ENCODE peak calls at places on chromosomes 2 and 18, in ten cellular contexts. One of them, this sample, is unnamed.

GRCh38 chr18:8020133-8020846 is 453.2 kb downstream of the PTPRM start:
- DNase-seq in ovary: no peak
- DNase-seq in HepG2: no peak
- DNase-seq in sigmoid colon: no peak
- DNase-seq in stomach: no peak
- DNase-seq in GM12878: no peak
- DNase-seq in A549: no peak
- DNase-seq in transverse colon: no peak
- DNase-seq in K562: no peak
- DNase-seq in SK-N-SH: no peak
- DNase-seq in this sample: no peak

GRCh38 chr2:61471905-61472805 is 1.3 kb upstream of the USP34 start:
- DNase-seq in ovary: no peak
- DNase-seq in HepG2: peak
- DNase-seq in sigmoid colon: no peak
- DNase-seq in stomach: no peak
- DNase-seq in GM12878: no peak
- DNase-seq in A549: no peak
- DNase-seq in transverse colon: peak
- DNase-seq in K562: peak
- DNase-seq in SK-N-SH: peak
- DNase-seq in this sample: peak

GRCh38 chr18:57550510-57550909 is 36.0 kb downstream of the FECH start:
- DNase-seq in ovary: no peak
- DNase-seq in HepG2: no peak
- DNase-seq in sigmoid colon: no peak
- DNase-seq in stomach: no peak
- DNase-seq in GM12878: no peak
- DNase-seq in A549: no peak
- DNase-seq in transverse colon: no peak
- DNase-seq in K562: no peak
- DNase-seq in SK-N-SH: no peak
- DNase-seq in this sample: no peak

GRCh38 chr2:119694994-119695521 is 16.1 kb downstream of the TMEM177 start:
- DNase-seq in ovary: no peak
- DNase-seq in HepG2: peak
- DNase-seq in sigmoid colon: no peak
- DNase-seq in stomach: no peak
- DNase-seq in GM12878: no peak
- DNase-seq in A549: no peak
- DNase-seq in transverse colon: no peak
- DNase-seq in K562: no peak
- DNase-seq in SK-N-SH: no peak
- DNase-seq in this sample: no peak

GRCh38 chr2:228938629-228939028 is 332.5 kb downstream of the PID1 start:
- DNase-seq in ovary: no peak
- DNase-seq in HepG2: no peak
- DNase-seq in sigmoid colon: no peak
- DNase-seq in stomach: no peak
- DNase-seq in GM12878: no peak
- DNase-seq in A549: no peak
- DNase-seq in transverse colon: no peak
- DNase-seq in K562: no peak
- DNase-seq in SK-N-SH: no peak
- DNase-seq in this sample: no peak

GRCh38 chr2:98909381-98910211 is 26.4 kb downstream of the CRACDL start:
- DNase-seq in ovary: peak
- DNase-seq in HepG2: peak
- DNase-seq in sigmoid colon: no peak
- DNase-seq in stomach: peak
- DNase-seq in GM12878: no peak
- DNase-seq in A549: no peak
- DNase-seq in transverse colon: peak
- DNase-seq in K562: no peak
- DNase-seq in SK-N-SH: peak
- DNase-seq in this sample: no peak

GRCh38 chr2:77521931-77522470 is at the start of gene LRRTM4:
- DNase-seq in ovary: no peak
- DNase-seq in HepG2: no peak
- DNase-seq in sigmoid colon: no peak
- DNase-seq in stomach: no peak
- DNase-seq in GM12878: no peak
- DNase-seq in A549: no peak
- DNase-seq in transverse colon: no peak
- DNase-seq in K562: no peak
- DNase-seq in SK-N-SH: peak
- DNase-seq in this sample: no peak

GRCh38 chr18:40124107-40124506 is 1830.9 kb upstream of the PIK3C3 start:
- DNase-seq in ovary: no peak
- DNase-seq in HepG2: no peak
- DNase-seq in sigmoid colon: no peak
- DNase-seq in stomach: no peak
- DNase-seq in GM12878: no peak
- DNase-seq in A549: no peak
- DNase-seq in transverse colon: no peak
- DNase-seq in K562: no peak
- DNase-seq in SK-N-SH: no peak
- DNase-seq in this sample: no peak

GRCh38 chr18:47204908-47205522 is 28.9 kb upstream of the IER3IP1 start:
- DNase-seq in ovary: no peak
- DNase-seq in HepG2: peak
- DNase-seq in sigmoid colon: no peak
- DNase-seq in stomach: peak
- DNase-seq in GM12878: no peak
- DNase-seq in A549: peak
- DNase-seq in transverse colon: peak
- DNase-seq in K562: peak
- DNase-seq in SK-N-SH: peak
- DNase-seq in this sample: no peak

GRCh38 chr2:168712053-168712452 is 90.4 kb upstream of the NOSTRIN start:
- DNase-seq in ovary: no peak
- DNase-seq in HepG2: no peak
- DNase-seq in sigmoid colon: no peak
- DNase-seq in stomach: no peak
- DNase-seq in GM12878: peak
- DNase-seq in A549: no peak
- DNase-seq in transverse colon: no peak
- DNase-seq in K562: no peak
- DNase-seq in SK-N-SH: no peak
- DNase-seq in this sample: no peak
- TF ChIP-seq EP300 in ovary: no peak
- TF ChIP-seq EP300 in HepG2: no peak
- TF ChIP-seq EP300 in sigmoid colon: no peak
- TF ChIP-seq EP300 in stomach: no peak
- TF ChIP-seq EP300 in GM12878: peak
- TF ChIP-seq EP300 in A549: no peak
- TF ChIP-seq EP300 in transverse colon: no peak
- TF ChIP-seq EP300 in K562: no peak
- TF ChIP-seq EP300 in SK-N-SH: no peak
- TF ChIP-seq EP300 in this sample: no peak

DNA sequence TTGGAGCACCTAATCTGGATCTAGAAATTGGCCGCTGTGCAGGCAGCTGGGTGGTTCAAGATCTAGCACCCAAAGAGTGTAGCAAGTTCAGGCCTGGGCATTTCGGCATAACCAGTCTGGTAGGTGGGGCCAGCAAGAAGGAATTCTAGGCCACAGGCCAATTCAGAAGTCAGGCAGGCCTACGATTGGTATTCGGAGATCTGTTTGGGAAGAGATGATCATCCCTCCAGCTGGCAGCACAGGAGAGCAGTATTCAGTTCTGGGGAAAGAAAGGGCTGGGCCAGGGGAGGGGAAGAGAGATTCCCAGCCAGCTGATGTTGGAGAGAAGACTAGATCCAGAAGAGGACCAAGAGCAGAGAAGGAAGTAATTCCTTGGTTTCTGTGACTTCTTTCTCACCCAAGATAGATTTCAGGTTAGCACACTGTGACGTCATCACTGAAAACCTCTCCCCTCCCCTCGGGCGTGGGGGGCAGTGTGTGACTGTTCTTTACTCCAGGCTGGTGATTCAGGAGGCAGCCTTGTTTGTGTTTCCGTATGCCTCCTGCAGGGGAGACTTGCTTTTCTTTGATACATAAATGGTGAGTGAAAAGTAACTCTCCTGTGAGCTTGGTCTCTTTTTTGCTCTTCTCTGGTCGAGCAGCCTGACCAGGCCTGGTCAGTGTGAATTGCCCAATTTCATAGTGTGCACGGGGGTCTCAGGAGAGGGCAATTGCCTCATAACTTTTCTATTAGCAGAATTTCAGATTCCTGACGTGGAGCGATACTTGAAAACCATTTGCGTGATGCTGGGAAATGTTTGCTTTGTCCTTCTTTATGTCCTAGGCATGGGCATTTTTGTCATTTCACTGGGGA is 61.1 kb downstream of the MEIS1 start:
- DNase-seq in ovary: peak
- DNase-seq in HepG2: peak
- DNase-seq in sigmoid colon: peak
- DNase-seq in stomach: peak
- DNase-seq in GM12878: no peak
- DNase-seq in A549: peak
- DNase-seq in transverse colon: no peak
- DNase-seq in K562: peak
- DNase-seq in SK-N-SH: no peak
- DNase-seq in this sample: peak
- TF ChIP-seq CTCF in ovary: peak
- TF ChIP-seq CTCF in HepG2: no peak
- TF ChIP-seq CTCF in sigmoid colon: peak
- TF ChIP-seq CTCF in stomach: no peak
- TF ChIP-seq CTCF in GM12878: no peak
- TF ChIP-seq CTCF in A549: peak
- TF ChIP-seq CTCF in transverse colon: no peak
- TF ChIP-seq CTCF in K562: peak
- TF ChIP-seq CTCF in SK-N-SH: peak
- TF ChIP-seq CTCF in this sample: no peak

DNA sequence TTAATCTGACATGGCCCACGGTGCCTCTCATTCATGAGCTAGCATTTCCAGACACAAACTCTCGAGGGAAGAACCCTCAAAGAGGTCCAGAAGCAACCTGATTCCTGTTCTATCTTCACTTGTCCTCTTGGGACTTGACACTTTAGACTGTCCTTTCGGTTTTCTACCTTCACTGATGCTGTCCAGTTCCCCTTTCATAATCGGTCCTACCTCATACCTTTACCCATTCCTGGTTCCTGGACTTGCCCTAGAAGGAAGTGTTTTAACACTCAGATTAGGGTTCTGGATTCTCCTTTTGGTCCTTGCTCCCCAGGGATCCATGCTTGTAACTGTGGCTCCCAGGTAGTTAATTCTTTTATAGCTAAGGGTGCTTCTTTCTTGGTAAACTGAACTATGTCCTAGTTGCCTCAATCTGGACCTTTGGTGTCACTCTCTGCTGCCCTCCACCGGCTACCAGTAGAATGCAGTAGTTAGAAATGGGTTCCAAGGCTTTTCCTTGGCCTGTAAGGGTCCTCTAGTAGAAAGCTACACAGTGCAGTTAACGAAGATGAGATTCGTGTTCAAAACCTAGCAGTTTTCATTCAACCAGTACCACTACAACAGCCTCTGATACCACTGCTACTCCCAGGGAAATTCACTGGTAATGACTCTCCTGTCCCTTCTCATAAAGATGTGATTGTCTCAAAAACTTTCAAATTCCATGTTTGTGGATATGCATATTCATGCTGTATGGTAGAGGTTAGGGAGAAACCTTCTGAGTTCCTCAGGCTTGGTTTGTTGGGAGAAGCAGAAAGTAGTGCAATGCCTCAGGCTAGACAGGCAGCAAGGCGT is 178.1 kb upstream of the CYP26B1 start:
- DNase-seq in ovary: peak
- DNase-seq in HepG2: peak
- DNase-seq in sigmoid colon: no peak
- DNase-seq in stomach: peak
- DNase-seq in GM12878: no peak
- DNase-seq in A549: peak
- DNase-seq in transverse colon: peak
- DNase-seq in K562: peak
- DNase-seq in SK-N-SH: no peak
- DNase-seq in this sample: no peak
- H3K27ac ChIP-seq in ovary: no peak
- H3K27ac ChIP-seq in HepG2: no peak
- H3K27ac ChIP-seq in sigmoid colon: no peak
- H3K27ac ChIP-seq in stomach: no peak
- H3K27ac ChIP-seq in GM12878: no peak
- H3K27ac ChIP-seq in A549: no peak
- H3K27ac ChIP-seq in transverse colon: no peak
- H3K27ac ChIP-seq in K562: no peak
- H3K27ac ChIP-seq in SK-N-SH: no peak
- H3K27ac ChIP-seq in this sample: no peak

DNA sequence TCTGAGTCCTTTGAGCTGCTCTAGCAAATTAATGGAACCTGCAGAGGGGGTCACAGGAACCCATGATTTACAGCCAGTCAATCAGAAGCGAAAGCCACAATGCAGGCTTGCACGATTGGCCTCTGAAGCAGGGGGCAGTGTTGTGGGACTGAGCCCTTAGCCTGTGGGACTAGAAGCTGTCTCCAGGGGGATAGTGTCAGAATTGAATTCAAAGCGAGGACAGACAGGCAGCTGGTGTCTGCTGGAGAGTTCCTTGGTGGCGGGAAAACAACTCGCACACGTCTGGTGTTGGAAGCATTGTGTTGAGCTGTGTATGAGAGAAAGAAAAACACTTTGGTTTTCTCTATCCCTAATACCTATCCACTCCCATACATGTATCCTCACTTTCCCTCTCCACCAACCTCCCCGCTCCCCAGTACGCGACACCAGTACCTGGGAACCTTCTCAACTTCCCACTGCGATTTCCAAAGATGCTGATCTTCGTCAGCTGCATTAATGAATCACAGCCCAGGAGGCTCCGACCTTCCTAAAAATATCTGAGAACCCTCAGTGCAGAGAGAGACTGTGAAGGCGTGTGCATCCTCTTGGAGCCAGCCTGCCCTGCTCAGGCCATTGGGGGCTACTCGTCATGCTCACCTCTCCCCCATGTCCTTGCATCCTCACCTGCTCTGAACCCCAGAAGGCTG is 88.2 kb downstream of the HS1BP3 start:
- DNase-seq in ovary: no peak
- DNase-seq in HepG2: peak
- DNase-seq in sigmoid colon: no peak
- DNase-seq in stomach: no peak
- DNase-seq in GM12878: no peak
- DNase-seq in A549: no peak
- DNase-seq in transverse colon: no peak
- DNase-seq in K562: no peak
- DNase-seq in SK-N-SH: no peak
- DNase-seq in this sample: no peak
- TF ChIP-seq EP300 in ovary: no peak
- TF ChIP-seq EP300 in HepG2: no peak
- TF ChIP-seq EP300 in sigmoid colon: no peak
- TF ChIP-seq EP300 in stomach: no peak
- TF ChIP-seq EP300 in GM12878: no peak
- TF ChIP-seq EP300 in A549: no peak
- TF ChIP-seq EP300 in transverse colon: no peak
- TF ChIP-seq EP300 in K562: no peak
- TF ChIP-seq EP300 in SK-N-SH: no peak
- TF ChIP-seq EP300 in this sample: no peak

GRCh38 chr2:127025357-127026062 is 81.4 kb downstream of the BIN1 start:
- DNase-seq in ovary: peak
- DNase-seq in HepG2: no peak
- DNase-seq in sigmoid colon: peak
- DNase-seq in stomach: peak
- DNase-seq in GM12878: no peak
- DNase-seq in A549: peak
- DNase-seq in transverse colon: peak
- DNase-seq in K562: no peak
- DNase-seq in SK-N-SH: peak
- DNase-seq in this sample: no peak
- TF ChIP-seq CTCF in ovary: no peak
- TF ChIP-seq CTCF in HepG2: peak
- TF ChIP-seq CTCF in sigmoid colon: no peak
- TF ChIP-seq CTCF in stomach: no peak
- TF ChIP-seq CTCF in GM12878: peak
- TF ChIP-seq CTCF in A549: peak
- TF ChIP-seq CTCF in transverse colon: no peak
- TF ChIP-seq CTCF in K562: no peak
- TF ChIP-seq CTCF in SK-N-SH: peak
- TF ChIP-seq CTCF in this sample: no peak